ENCODE peak calls at places on chromosome 1, in five cellular contexts. One of them, this sample, is unnamed.

GRCh38 chr1:11333631-11334030 is 60.6 kb downstream of the UBIAD1 start:
- DNase-seq in GM12878: no peak
- DNase-seq in H1: no peak
- DNase-seq in K562: no peak
- DNase-seq in HepG2: no peak
- DNase-seq in this sample: no peak

GRCh38 chr1:4754816-4755215 is 100.4 kb downstream of the AJAP1 start:
- DNase-seq in GM12878: no peak
- DNase-seq in H1: no peak
- DNase-seq in K562: no peak
- DNase-seq in HepG2: no peak
- DNase-seq in this sample: no peak

GRCh38 chr1:28144203-28145135 is 32.0 kb downstream of the PTAFR start:
- DNase-seq in K562: peak
- DNase-seq in HepG2: peak
- DNase-seq in GM12878: peak
- DNase-seq in H1: no peak
- DNase-seq in this sample: no peak

GRCh38 chr1:171965802-171966201 is 124.5 kb downstream of the DNM3 start:
- DNase-seq in HepG2: no peak
- DNase-seq in H1: no peak
- DNase-seq in GM12878: no peak
- DNase-seq in K562: no peak
- DNase-seq in this sample: no peak

GRCh38 chr1:54095543-54096286 is 42.3 kb downstream of the TCEANC2 start:
- DNase-seq in HepG2: no peak
- DNase-seq in H1: no peak
- DNase-seq in K562: no peak
- DNase-seq in GM12878: no peak
- DNase-seq in this sample: no peak

GRCh38 chr1:188949701-188950100 is 1528.0 kb downstream of the BRINP3 start:
- DNase-seq in K562: no peak
- DNase-seq in H1: no peak
- DNase-seq in HepG2: no peak
- DNase-seq in GM12878: no peak
- DNase-seq in this sample: no peak

GRCh38 chr1:84298336-84298687 is 3.2 kb upstream of the SAMD13 start:
- DNase-seq in HepG2: no peak
- DNase-seq in K562: peak
- DNase-seq in GM12878: no peak
- DNase-seq in H1: no peak
- DNase-seq in this sample: peak

GRCh38 chr1:110420023-110420662 is 12.6 kb upstream of the LAMTOR5 start:
- DNase-seq in GM12878: no peak
- DNase-seq in HepG2: no peak
- DNase-seq in H1: no peak
- DNase-seq in K562: no peak
- DNase-seq in this sample: no peak

GRCh38 chr1:184449916-184450315 is 63.1 kb downstream of the C1orf21 start:
- DNase-seq in HepG2: no peak
- DNase-seq in GM12878: no peak
- DNase-seq in K562: no peak
- DNase-seq in H1: no peak
- DNase-seq in this sample: no peak

GRCh38 chr1:33007190-33008050 is 29.3 kb downstream of the AK2 start:
- DNase-seq in H1: no peak
- DNase-seq in GM12878: no peak
- DNase-seq in K562: peak
- DNase-seq in HepG2: peak
- DNase-seq in this sample: peak

GRCh38 chr1:178544531-178544930 is 31.6 kb downstream of the TEX35 start:
- DNase-seq in K562: no peak
- DNase-seq in HepG2: no peak
- DNase-seq in GM12878: no peak
- DNase-seq in H1: no peak
- DNase-seq in this sample: no peak

GRCh38 chr1:13549521-13549920 is 34.1 kb upstream of the PDPN start:
- DNase-seq in GM12878: no peak
- DNase-seq in H1: no peak
- DNase-seq in K562: no peak
- DNase-seq in HepG2: no peak
- DNase-seq in this sample: peak

GRCh38 chr1:43704838-43705237 is 2.5 kb upstream of the ST3GAL3 start:
- DNase-seq in GM12878: no peak
- DNase-seq in HepG2: no peak
- DNase-seq in H1: no peak
- DNase-seq in K562: no peak
- DNase-seq in this sample: peak

GRCh38 chr1:40039245-40039756 is 1.2 kb upstream of the CAP1 start:
- DNase-seq in K562: no peak
- DNase-seq in GM12878: no peak
- DNase-seq in HepG2: no peak
- DNase-seq in H1: no peak
- DNase-seq in this sample: no peak

GRCh38 chr1:73998348-73998959 is 199.5 kb downstream of the LRRIQ3 start:
- DNase-seq in K562: no peak
- DNase-seq in HepG2: peak
- DNase-seq in GM12878: peak
- DNase-seq in H1: no peak
- DNase-seq in this sample: peak

GRCh38 chr1:39499668-39500067 is 8.2 kb downstream of the BMP8A start:
- DNase-seq in HepG2: peak
- DNase-seq in H1: no peak
- DNase-seq in K562: no peak
- DNase-seq in GM12878: no peak
- DNase-seq in this sample: no peak

GRCh38 chr1:61393575-61393974 is 311.2 kb downstream of the NFIA start:
- DNase-seq in HepG2: no peak
- DNase-seq in H1: no peak
- DNase-seq in K562: no peak
- DNase-seq in GM12878: no peak
- DNase-seq in this sample: no peak

GRCh38 chr1:61081637-61082335 is 575 bp upstream of the NFIA start:
- DNase-seq in HepG2: peak
- DNase-seq in GM12878: no peak
- DNase-seq in H1: no peak
- DNase-seq in K562: no peak
- DNase-seq in this sample: peak

DNA sequence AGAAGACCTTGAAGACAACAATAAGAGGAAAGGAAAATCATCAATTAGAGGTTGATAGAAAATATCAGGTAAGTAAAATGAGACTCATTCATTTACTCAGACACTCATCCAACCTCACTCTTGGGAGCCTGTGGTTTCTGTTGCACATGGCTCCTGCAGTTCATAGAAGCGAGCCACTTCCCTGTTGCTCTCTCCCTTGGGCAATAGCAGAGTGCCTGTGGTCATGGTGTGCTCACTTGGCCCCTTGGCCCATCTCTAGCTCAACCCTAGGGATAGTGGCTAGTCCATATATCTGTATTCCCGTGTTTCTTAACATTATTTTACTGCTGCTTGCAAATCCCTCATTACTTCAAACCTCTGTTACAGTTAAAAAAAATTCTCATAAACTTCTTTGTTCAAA is 368.6 kb downstream of the PTPRC start:
- DNase-seq in HepG2: no peak
- DNase-seq in K562: no peak
- DNase-seq in H1: no peak
- DNase-seq in GM12878: no peak
- DNase-seq in this sample: no peak
- H3K27ac ChIP-seq in HepG2: no peak
- H3K27ac ChIP-seq in K562: no peak
- H3K27ac ChIP-seq in H1: no peak
- H3K27ac ChIP-seq in GM12878: no peak
- H3K27ac ChIP-seq in this sample: no peak

GRCh38 chr1:2049225-2049516 is 1.0 kb upstream of the PRKCZ start:
- DNase-seq in HepG2: no peak
- DNase-seq in K562: no peak
- DNase-seq in GM12878: no peak
- DNase-seq in H1: no peak
- DNase-seq in this sample: no peak

GRCh38 chr1:2050482-2050792 is 226 bp downstream of the PRKCZ start:
- DNase-seq in K562: no peak
- DNase-seq in GM12878: no peak
- DNase-seq in H1: no peak
- DNase-seq in HepG2: no peak
- DNase-seq in this sample: peak

GRCh38 chr1:2050793-2051682 is 827 bp downstream of the PRKCZ start:
- DNase-seq in K562: no peak
- DNase-seq in H1: no peak
- DNase-seq in GM12878: no peak
- DNase-seq in HepG2: no peak
- DNase-seq in this sample: peak

GRCh38 chr1:2047749-2048729 is 2.2 kb upstream of the PRKCZ start:
- DNase-seq in H1: no peak
- DNase-seq in HepG2: no peak
- DNase-seq in K562: no peak
- DNase-seq in GM12878: no peak
- DNase-seq in this sample: peak

DNA sequence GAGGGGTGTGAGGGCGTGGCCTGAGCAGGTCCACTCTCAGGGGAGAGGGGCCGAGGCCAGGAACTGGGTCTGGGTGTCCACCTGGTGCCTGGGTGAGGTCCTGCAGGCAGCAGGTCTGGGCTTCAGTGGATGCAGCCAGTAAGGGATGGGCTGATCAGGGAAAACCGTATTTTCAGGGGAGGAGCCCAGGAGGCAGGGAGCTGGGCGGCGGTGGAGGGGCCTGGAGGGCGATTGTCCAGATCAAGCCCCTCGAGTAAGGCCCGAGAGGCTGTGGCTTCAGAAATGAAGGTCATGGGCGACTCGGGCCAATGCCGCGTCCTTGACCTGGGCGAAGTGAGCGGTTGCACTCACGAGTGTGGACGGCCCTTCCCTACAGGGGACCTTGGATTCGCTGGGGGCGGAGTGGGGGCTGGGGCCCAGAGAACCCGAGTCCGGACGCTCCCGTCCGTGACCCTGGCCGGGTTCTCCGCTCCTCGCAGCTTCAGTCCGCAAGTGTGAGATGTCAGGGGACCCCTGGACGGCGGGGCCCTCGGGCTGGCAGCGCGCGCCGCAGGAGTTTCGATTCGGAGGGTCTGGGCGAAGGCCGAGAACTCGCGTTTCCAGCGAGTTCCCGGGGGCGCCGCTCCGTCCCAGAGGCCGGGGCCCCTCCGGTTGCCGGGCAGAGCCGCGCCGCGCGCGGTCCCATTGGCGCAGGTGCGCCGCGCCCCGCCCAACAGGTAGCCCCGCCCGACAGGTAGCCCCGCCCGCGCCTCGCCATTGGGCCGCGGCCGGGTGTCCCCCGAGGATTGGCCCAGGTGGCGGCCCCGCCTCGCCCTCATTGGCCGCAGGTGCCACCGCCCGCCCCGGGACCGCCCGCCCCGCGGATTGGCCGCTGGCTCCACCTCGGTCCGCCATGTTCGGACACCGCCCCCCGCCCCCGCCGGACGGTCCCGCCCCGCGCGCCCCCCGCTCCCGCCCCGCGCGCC is at the start of gene PRKCZ:
- DNase-seq in K562: peak
- DNase-seq in H1: peak
- DNase-seq in GM12878: peak
- DNase-seq in HepG2: peak
- DNase-seq in this sample: peak
- TF ChIP-seq CREB1 in K562: no peak
- TF ChIP-seq CREB1 in H1: peak
- TF ChIP-seq CREB1 in GM12878: no peak
- TF ChIP-seq CREB1 in HepG2: peak
- TF ChIP-seq CREB1 in this sample: no peak

GRCh38 chr1:181485276-181486097 is 2.2 kb downstream of the CACNA1E start:
- DNase-seq in GM12878: peak
- DNase-seq in K562: peak
- DNase-seq in H1: no peak
- DNase-seq in HepG2: no peak
- DNase-seq in this sample: peak

GRCh38 chr1:181483561-181484291 is 409 bp downstream of the CACNA1E start:
- DNase-seq in GM12878: no peak
- DNase-seq in HepG2: no peak
- DNase-seq in H1: no peak
- DNase-seq in K562: no peak
- DNase-seq in this sample: peak

GRCh38 chr1:181488884-181489283 is 5.6 kb downstream of the CACNA1E start:
- DNase-seq in H1: no peak
- DNase-seq in K562: no peak
- DNase-seq in HepG2: no peak
- DNase-seq in GM12878: no peak
- DNase-seq in this sample: no peak

GRCh38 chr1:181483084-181483559 is at the start of gene CACNA1E:
- DNase-seq in HepG2: no peak
- DNase-seq in GM12878: no peak
- DNase-seq in H1: no peak
- DNase-seq in K562: no peak
- DNase-seq in this sample: no peak

DNA sequence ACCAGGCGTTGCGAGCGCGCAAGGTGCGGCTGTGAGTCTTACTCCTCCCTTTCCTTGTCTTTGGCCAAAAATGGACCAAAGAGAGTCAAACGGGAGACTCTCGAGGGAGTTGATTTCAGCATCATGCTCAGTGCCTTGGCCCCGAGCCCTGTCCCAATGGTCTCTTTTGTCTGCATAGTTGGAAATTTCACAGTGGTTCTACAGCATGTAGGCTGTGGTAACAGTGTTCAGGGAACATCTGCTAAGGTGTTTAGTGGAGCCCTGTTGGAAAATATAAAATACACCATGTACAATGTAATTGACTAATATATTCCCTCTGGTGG is 2.7 kb downstream of the CACNA1E start:
- DNase-seq in K562: no peak
- DNase-seq in GM12878: no peak
- DNase-seq in H1: no peak
- DNase-seq in HepG2: no peak
- DNase-seq in this sample: no peak
- TF ChIP-seq EZH2 in K562: no peak
- TF ChIP-seq EZH2 in GM12878: no peak
- TF ChIP-seq EZH2 in H1: no peak
- TF ChIP-seq EZH2 in HepG2: no peak
- TF ChIP-seq EZH2 in this sample: no peak

GRCh38 chr1:203986887-203987461 is 85.9 kb upstream of the SOX13 start:
- DNase-seq in HepG2: no peak
- DNase-seq in H1: no peak
- DNase-seq in K562: no peak
- DNase-seq in GM12878: no peak
- DNase-seq in this sample: no peak

GRCh38 chr1:203990118-203990517 is 82.8 kb upstream of the SOX13 start:
- DNase-seq in K562: peak
- DNase-seq in H1: no peak
- DNase-seq in GM12878: no peak
- DNase-seq in HepG2: no peak
- DNase-seq in this sample: no peak

GRCh38 chr1:203985044-203985443 is 87.9 kb upstream of the SOX13 start:
- DNase-seq in K562: no peak
- DNase-seq in H1: peak
- DNase-seq in HepG2: no peak
- DNase-seq in GM12878: no peak
- DNase-seq in this sample: peak

DNA sequence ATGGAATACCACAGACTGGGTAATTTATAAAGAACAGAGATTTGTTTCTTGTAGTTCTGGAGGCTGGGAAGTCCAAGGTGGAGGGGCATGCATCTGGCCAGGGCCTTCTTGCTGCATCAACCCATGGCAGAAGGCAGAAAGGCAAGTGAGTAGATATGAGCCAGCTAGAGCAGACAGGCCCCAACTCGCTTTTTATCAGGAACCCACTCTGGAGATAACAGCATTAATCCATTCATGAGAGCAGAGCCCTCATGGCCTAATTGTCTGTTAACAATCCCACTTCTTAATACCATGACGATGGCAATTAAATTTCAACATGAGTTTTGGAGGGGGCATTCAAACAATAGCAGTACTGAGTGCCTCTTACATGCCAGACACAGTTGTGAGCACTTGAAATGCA is 87.2 kb upstream of the SOX13 start:
- DNase-seq in K562: no peak
- DNase-seq in HepG2: no peak
- DNase-seq in GM12878: no peak
- DNase-seq in H1: no peak
- DNase-seq in this sample: no peak
- H3K27ac ChIP-seq in K562: no peak
- H3K27ac ChIP-seq in HepG2: no peak
- H3K27ac ChIP-seq in GM12878: no peak
- H3K27ac ChIP-seq in H1: peak
- H3K27ac ChIP-seq in this sample: peak